ENCODE peak calls at places on chromosomes 12 and 14, in nine cellular contexts. L is stimulated activated CD4-positive, alpha-beta T cell treated with anti-CD3 and anti-CD28 coated beads, TNF-alpha, amount 100 ng/mL, for 4 hours; G is transverse colon; Q is H1; P is CD4-positive, alpha-beta T cell; C is CD8-positive, alpha-beta T cell; B is NCI-H1105 treated with DMSO at 0.1 percent for 48 hours; Z is ureter; D is B cell. Y is an unnamed sample.

GRCh38 chr14:33019346-33019745 is 80.7 kb downstream of the NPAS3 start:
- DNase-seq in L (no peak), G (no peak), Q (no peak), P (no peak), C (no peak), B (peak; percentile 86), Z (no peak), D (no peak), Y (no peak)

GRCh38 chr12:109255377-109255776 is 53.7 kb downstream of the FOXN4 start:
- DNase-seq in L (no peak), G (no peak), Q (peak; percentile 25), P (no peak), C (no peak), B (no peak), Z (no peak), D (no peak), Y (no peak)

GRCh38 chr12:94831081-94831747 is 172.3 kb downstream of the NDUFA12 start:
- DNase-seq in L (no peak), G (peak; percentile 56), Q (no peak), P (no peak), C (no peak), B (peak; percentile 29), Z (no peak), D (peak; percentile 78), Y (no peak)

GRCh38 chr12:96986883-96987523 is 79.9 kb downstream of the NEDD1 start:
- DNase-seq in L (no peak), G (no peak), Q (no peak), P (no peak), C (no peak), B (peak; percentile 83), Z (no peak), D (peak; percentile 26), Y (peak; percentile 26)

GRCh38 chr14:31842905-31843304 is 234.2 kb upstream of the ARHGAP5 start:
- DNase-seq in L (no peak), G (no peak), Q (no peak), P (no peak), C (no peak), B (no peak), Z (no peak), D (no peak), Y (no peak)

GRCh38 chr12:113119980-113120669 is 15.4 kb downstream of the RASAL1 start:
- DNase-seq in L (no peak), G (no peak), Q (no peak), P (no peak), C (no peak), B (no peak), Z (no peak), D (no peak), Y (no peak)

GRCh38 chr12:32981139-32981538 is 84.6 kb upstream of the PKP2 start:
- DNase-seq in L (no peak), G (no peak), Q (no peak), P (no peak), C (no peak), B (no peak), Z (no peak), D (no peak), Y (no peak)

GRCh38 chr12:14416658-14417057 is 51.2 kb downstream of the ATF7IP start:
- DNase-seq in L (no peak), G (no peak), Q (no peak), P (no peak), C (peak; percentile 27), B (no peak), Z (no peak), D (peak; percentile 55), Y (peak; percentile 43)

GRCh38 chr14:38405851-38406630 is 150.1 kb upstream of the CLEC14A start:
- DNase-seq in L (no peak), G (no peak), Q (no peak), P (no peak), C (no peak), B (peak; percentile 86), Z (no peak), D (no peak), Y (peak; percentile 14)

GRCh38 chr14:81366259-81366658 is 33.9 kb downstream of the STON2 start:
- DNase-seq in L (no peak), G (no peak), Q (no peak), P (no peak), C (no peak), B (no peak), Z (no peak), D (no peak), Y (peak; percentile 8)